ENCODE peak calls at places on chromosomes 12 and 14, in ten cellular contexts. Y is NCI-H460, K is posterior cingulate gyrus, H is iris pigment epithelial cell, I is heart right ventricle, W is AG08395, N is NCI-H524, Q is stomach, G is AG04449, Z is ELR. R is an unnamed sample.

GRCh38 chr14:95521001-95521400 is 4.6 kb upstream of the SYNE3 start:
- DNase-seq in H (no peak), Q (no peak), W (no peak), N (no peak), Z (no peak), K (no peak), Y (no peak), I (no peak), G (no peak), R (no peak)

GRCh38 chr12:32051511-32052299 is 54.9 kb upstream of the BICD1 start:
- DNase-seq in G (peak; percentile 73), N (no peak), W (peak; percentile 54), I (no peak), K (no peak), Y (peak; percentile 7), Z (peak; percentile 99), Q (no peak), H (peak; percentile 95), R (no peak)

GRCh38 chr14:88411039-88411438 is 25.6 kb downstream of the SPATA7 start:
- DNase-seq in H (no peak), Y (no peak), N (no peak), Q (no peak), G (no peak), W (no peak), K (no peak), Z (no peak), I (no peak), R (no peak)

GRCh38 chr12:79691299-79692248 is 810 bp upstream of the PAWR start:
- DNase-seq in K (no peak), Z (peak; percentile 95), W (peak; percentile 73), H (peak; percentile 93), Y (peak; percentile 92), G (peak; percentile 88), I (no peak), N (peak; percentile 67), Q (no peak), R (no peak)

GRCh38 chr12:44227601-44228000 is 391.7 kb downstream of the TMEM117 start:
- DNase-seq in I (no peak), K (no peak), N (no peak), Z (no peak), Y (no peak), G (no peak), H (no peak), W (no peak), Q (no peak), R (no peak)

GRCh38 chr12:121532503-121533390 is 48.1 kb downstream of the KDM2B start:
- DNase-seq in G (no peak), K (no peak), N (no peak), W (peak; percentile 45), Y (no peak), Q (no peak), I (no peak), Z (no peak), H (no peak), R (no peak)

GRCh38 chr12:77299001-77299400 is 233.6 kb upstream of the E2F7 start:
- DNase-seq in H (no peak), Q (no peak), I (no peak), K (no peak), G (no peak), Y (no peak), N (no peak), Z (no peak), W (peak; percentile 34), R (no peak)

GRCh38 chr14:52068741-52069616 is at the start of gene NID2:
- DNase-seq in W (peak; percentile 95), K (peak; percentile 95), I (peak; percentile 90), H (peak; percentile 96), N (peak; percentile 80), Q (peak; percentile 51), G (no peak), Z (peak; percentile 93), Y (peak; percentile 80), R (peak; percentile 34)

GRCh38 chr14:27995688-27996087 is 770.9 kb upstream of the FOXG1 start:
- DNase-seq in K (no peak), N (peak; percentile 97), G (no peak), Y (no peak), I (no peak), Q (no peak), Z (no peak), H (no peak), W (no peak), R (no peak)

GRCh38 chr12:62158416-62159360 is 101.5 kb upstream of the USP15 start:
- DNase-seq in Y (no peak), Z (no peak), H (no peak), W (no peak), I (no peak), Q (no peak), G (no peak), N (no peak), K (no peak), R (no peak)

GRCh38 chr12:61676520-61676919 is 583.7 kb upstream of the USP15 start:
- DNase-seq in W (no peak), N (no peak), Y (no peak), K (no peak), I (no peak), G (no peak), H (no peak), Z (no peak), Q (no peak), R (no peak)

GRCh38 chr12:43312991-43313505 is 239.0 kb downstream of the ADAMTS20 start:
- DNase-seq in H (no peak), N (no peak), Y (no peak), G (no peak), Q (no peak), Z (no peak), W (no peak), K (no peak), I (no peak), R (no peak)

GRCh38 chr14:105203057-105203494 is 22.0 kb upstream of the NUDT14 start:
- DNase-seq in K (peak; percentile 97), W (peak; percentile 90), H (peak; percentile 54), Z (peak; percentile 73), I (peak; percentile 84), Y (peak; percentile 54), Q (peak; percentile 85), N (peak; percentile 82), G (no peak), R (peak; percentile 37)

GRCh38 chr12:114668151-114668891 is 15.7 kb downstream of the TBX3 start:
- DNase-seq in Z (peak; percentile 96), I (peak; percentile 81), Q (peak; percentile 82), K (peak; percentile 93), G (no peak), N (peak; percentile 39), Y (peak; percentile 85), W (peak; percentile 90), H (peak; percentile 82), R (peak; percentile 17)

GRCh38 chr12:40970320-40970907 is 217.7 kb upstream of the PDZRN4 start:
- DNase-seq in H (no peak), Z (peak; percentile 3), W (no peak), K (no peak), G (no peak), Y (peak; percentile 18), N (peak; percentile 45), Q (no peak), I (no peak), R (no peak)

GRCh38 chr12:48182659-48183058 is 785 bp upstream of the CCDC184 start:
- DNase-seq in I (no peak), G (no peak), H (no peak), Q (no peak), K (no peak), Y (no peak), Z (no peak), N (no peak), W (no peak), R (no peak)

GRCh38 chr12:29176951-29177350 is 27.9 kb downstream of the FAR2 start:
- DNase-seq in G (no peak), K (no peak), H (peak; percentile 89), N (no peak), I (no peak), Z (no peak), Y (no peak), W (no peak), Q (no peak), R (no peak)

GRCh38 chr14:102279688-102280348 is 25.1 kb downstream of the MOK start:
- DNase-seq in W (peak; percentile 88), Q (no peak), G (peak; percentile 100), N (no peak), Y (peak; percentile 97), I (no peak), K (no peak), Z (peak; percentile 100), H (peak; percentile 99), R (no peak)

GRCh38 chr12:131808744-131809371 is 19.3 kb upstream of the MMP17 start:
- DNase-seq in Y (no peak), N (no peak), W (peak; percentile 48), H (no peak), Z (no peak), I (peak; percentile 61), Q (no peak), K (peak; percentile 86), G (no peak), R (no peak)

GRCh38 chr12:122096014-122096413 is 17.5 kb downstream of the MLXIP start:
- DNase-seq in Q (no peak), I (no peak), Z (no peak), Y (no peak), W (no peak), K (no peak), N (no peak), H (no peak), G (no peak), R (no peak)

GRCh38 chr12:57898308-57898970 is 42.9 kb upstream of the ATP23 start:
- DNase-seq in I (no peak), G (no peak), Q (no peak), W (no peak), N (peak; percentile 16), Z (no peak), K (no peak), Y (no peak), H (peak; percentile 21), R (no peak)

GRCh38 chr14:22836301-22837058 is at the start of gene MMP14:
- DNase-seq in N (no peak), K (peak; percentile 77), G (no peak), I (peak; percentile 77), Y (no peak), Q (peak; percentile 69), H (peak; percentile 89), Z (peak; percentile 90), W (peak; percentile 94), R (no peak)

GRCh38 chr12:105672576-105672975 is 342.1 kb downstream of the C12orf75 start:
- DNase-seq in W (no peak), Y (no peak), I (peak; percentile 86), N (no peak), K (no peak), Z (no peak), H (no peak), Q (peak; percentile 42), G (no peak), R (no peak)

GRCh38 chr12:105100207-105100985 is 7.1 kb upstream of the WASHC4 start:
- DNase-seq in Z (peak; percentile 71), K (no peak), Y (no peak), I (no peak), Q (no peak), H (peak; percentile 79), W (no peak), G (no peak), N (no peak), R (no peak)

GRCh38 chr12:53867216-53868012 is 71.2 kb upstream of the HOXC13 start:
- DNase-seq in G (no peak), Z (peak; percentile 54), Y (peak; percentile 68), K (no peak), N (no peak), Q (no peak), H (peak; percentile 9), I (no peak), W (peak; percentile 50), R (no peak)

GRCh38 chr12:116492703-116493324 is 66.4 kb upstream of the MAP1LC3B2 start:
- DNase-seq in N (no peak), I (no peak), Q (no peak), Y (peak; percentile 55), K (no peak), H (peak; percentile 78), G (no peak), W (peak; percentile 67), Z (peak; percentile 93), R (no peak)

GRCh38 chr12:13175499-13175898 is 21.0 kb upstream of the EMP1 start:
- DNase-seq in Y (no peak), Z (peak; percentile 76), H (peak; percentile 87), N (peak; percentile 45), W (peak; percentile 75), I (no peak), Q (no peak), G (no peak), K (no peak), R (no peak)

GRCh38 chr14:96103560-96104460 is 64.6 kb downstream of the C14orf132 start:
- DNase-seq in I (no peak), N (peak; percentile 100), G (no peak), Y (no peak), K (no peak), W (no peak), Q (no peak), H (no peak), Z (no peak), R (no peak)

R was measured in occipital lobe.